ENCODE peak calls at places on chromosomes 2 and 18, in five cellular contexts. E is endothelial cell of umbilical vein, S is GM12878, P is HepG2, U is HCT116. Y is an unnamed sample.
A peak's percentile ranks its signal among the peaks of the same experiment; 100 is the strongest.

GRCh38 chr2:158676696-158677095 is 118.4 kb upstream of the DAPL1 start:
- DNase-seq in E (no peak), S (no peak), P (no peak), U (no peak), Y (no peak)

GRCh38 chr2:219531639-219532377 is 11.8 kb downstream of the CHPF start:
- DNase-seq in E (no peak), S (no peak), P (no peak), U (no peak), Y (no peak)

GRCh38 chr18:36492604-36493329 is 195.3 kb downstream of the FHOD3 start:
- DNase-seq in E (no peak), S (no peak), P (no peak), U (no peak), Y (no peak)

GRCh38 chr2:158460632-158461297 is 4.0 kb downstream of the PKP4 start:
- DNase-seq in E (peak; percentile 23), S (no peak), P (peak; percentile 14), U (no peak), Y (no peak)

GRCh38 chr2:235968616-235969324 is 199.4 kb downstream of the GBX2 start:
- DNase-seq in E (no peak), S (no peak), P (no peak), U (no peak), Y (no peak)

GRCh38 chr2:111226797-111227700 is 106.3 kb downstream of the BCL2L11 start:
- DNase-seq in E (no peak), S (no peak), P (no peak), U (no peak), Y (peak; percentile 69)

GRCh38 chr2:37506407-37507068 is 162.1 kb downstream of the QPCT start:
- DNase-seq in E (no peak), S (no peak), P (no peak), U (no peak), Y (peak; percentile 51)

GRCh38 chr18:43780782-43781340 is 503.6 kb upstream of the SYT4 start:
- DNase-seq in E (no peak), S (no peak), P (no peak), U (no peak), Y (no peak)

GRCh38 chr2:142918624-142919023 is 41.2 kb downstream of the KYNU start:
- DNase-seq in E (no peak), S (no peak), P (no peak), U (no peak), Y (no peak)

GRCh38 chr2:127421871-127422618 is 3.8 kb downstream of the PROC start:
- DNase-seq in E (no peak), S (no peak), P (no peak), U (no peak), Y (no peak)

GRCh38 chr18:9333441-9334350 is 877 bp upstream of the TWSG1 start:
- DNase-seq in E (peak; percentile 86), S (no peak), P (no peak), U (no peak), Y (no peak)

GRCh38 chr18:77067315-77068061 is 65.1 kb downstream of the MBP start:
- DNase-seq in E (peak; percentile 86), S (peak; percentile 59), P (peak; percentile 34), U (peak; percentile 75), Y (no peak)

GRCh38 chr2:133777607-133778006 is 209.3 kb upstream of the NCKAP5 start:
- DNase-seq in E (no peak), S (no peak), P (no peak), U (peak; percentile 8), Y (no peak)

GRCh38 chr18:36589857-36590543 is 238.8 kb downstream of the TPGS2 start:
- DNase-seq in E (no peak), S (no peak), P (no peak), U (no peak), Y (no peak)

GRCh38 chr2:229943171-229943570 is 20.9 kb downstream of the FBXO36 start:
- DNase-seq in E (no peak), S (no peak), P (no peak), U (no peak), Y (no peak)

GRCh38 chr2:170493698-170494097 is 221.4 kb upstream of the SP5 start:
- DNase-seq in E (no peak), S (no peak), P (no peak), U (no peak), Y (no peak)

GRCh38 chr18:37309059-37309458 is 256.5 kb downstream of the CELF4 start:
- DNase-seq in E (no peak), S (no peak), P (peak; percentile 35), U (no peak), Y (no peak)

GRCh38 chr2:19982268-19982667 is 7.6 kb downstream of the WDR35 start:
- DNase-seq in E (peak; percentile 27), S (no peak), P (peak; percentile 12), U (no peak), Y (no peak)

GRCh38 chr2:17793803-17794349 is 22.4 kb upstream of the MSGN1 start:
- DNase-seq in E (no peak), S (no peak), P (no peak), U (no peak), Y (no peak)

GRCh38 chr18:27135504-27136207 is 49.5 kb downstream of the CHST9 start:
- DNase-seq in E (no peak), S (no peak), P (no peak), U (no peak), Y (no peak)

GRCh38 chr18:33854086-33854826 is 276.2 kb downstream of the ASXL3 start:
- DNase-seq in E (no peak), S (no peak), P (no peak), U (no peak), Y (no peak)

GRCh38 chr2:128366746-128367511 is 48.3 kb upstream of the HS6ST1 start:
- DNase-seq in E (no peak), S (no peak), P (no peak), U (no peak), Y (no peak)

GRCh38 chr2:146944601-146945000 is 900.2 kb upstream of the ACVR2A start:
- DNase-seq in E (no peak), S (no peak), P (no peak), U (no peak), Y (no peak)

GRCh38 chr2:72497761-72498160 is 328.1 kb downstream of the EXOC6B start:
- DNase-seq in E (no peak), S (no peak), P (no peak), U (no peak), Y (no peak)

GRCh38 chr2:220533485-220533884 is 906.1 kb downstream of the SLC4A3 start:
- DNase-seq in E (no peak), S (peak; percentile 1), P (peak; percentile 32), U (peak; percentile 21), Y (peak; percentile 34)

GRCh38 chr2:31528823-31529222 is 51.9 kb downstream of the SRD5A2 start:
- DNase-seq in E (no peak), S (no peak), P (no peak), U (no peak), Y (no peak)

GRCh38 chr2:235776531-235776930 is 282.7 kb downstream of the AGAP1 start:
- DNase-seq in E (no peak), S (no peak), P (no peak), U (no peak), Y (no peak)

GRCh38 chr2:240249423-240250149 is 109.1 kb upstream of the OTOS start:
- DNase-seq in E (no peak), S (no peak), P (peak; percentile 38), U (no peak), Y (no peak)

GRCh38 chr2:182077451-182078142 is 91.9 kb downstream of the PPP1R1C start:
- DNase-seq in E (peak; percentile 84), S (no peak), P (peak; percentile 79), U (peak; percentile 81), Y (peak; percentile 93)

GRCh38 chr2:195563857-195564512 is 93.0 kb upstream of the SLC39A10 start:
- DNase-seq in E (no peak), S (no peak), P (no peak), U (no peak), Y (no peak)

GRCh38 chr2:120341977-120342376 is 4.0 kb upstream of the INHBB start:
- DNase-seq in E (no peak), S (no peak), P (no peak), U (no peak), Y (no peak)

DNA sequence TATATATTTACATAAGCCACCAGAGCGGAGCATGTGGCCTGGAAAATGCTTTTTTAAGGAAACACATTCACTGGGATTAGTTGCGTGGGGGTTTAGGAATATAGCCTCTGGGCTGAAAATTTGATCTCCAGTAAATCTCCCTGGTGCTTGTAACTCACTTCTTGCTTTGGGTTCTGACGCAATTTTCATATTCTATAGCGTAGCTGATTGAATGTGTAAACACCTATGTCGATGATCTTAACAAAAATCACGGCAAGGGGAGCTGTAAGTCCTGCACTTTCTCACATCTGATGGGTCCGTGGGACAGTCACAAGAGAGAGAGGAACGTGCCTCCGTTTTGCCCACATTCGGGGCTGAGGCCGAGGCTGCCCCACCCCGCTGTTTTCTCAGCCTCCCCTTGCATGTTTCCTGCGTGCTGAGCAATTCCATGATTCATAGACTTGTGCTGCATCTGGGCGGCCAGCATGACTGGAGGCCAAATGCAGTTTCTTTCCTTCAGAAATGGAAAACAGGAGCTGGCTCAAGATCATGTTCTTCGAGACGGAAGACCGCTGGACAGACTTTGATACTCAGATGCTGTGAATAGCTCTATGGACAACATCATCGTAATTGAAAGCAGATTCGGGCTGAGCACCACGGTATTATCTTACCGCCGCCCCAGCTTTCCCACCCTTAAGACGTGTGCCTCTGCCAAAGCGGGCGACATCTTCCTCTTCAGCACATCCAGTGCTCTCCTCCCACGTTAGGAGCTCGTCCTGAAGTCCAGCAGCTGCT is 109.2 kb downstream of the TMEM18 start:
- DNase-seq in E (no peak), S (no peak), P (no peak), U (no peak), Y (peak; percentile 22)
- H3K9me3 ChIP-seq in E (peaks cover 5% of the 10 kb centered on the region), S (no peaks in the 10 kb centered on the region), P (no peaks in the 10 kb centered on the region), U (no peaks in the 10 kb centered on the region), Y (no peaks in the 10 kb centered on the region)

GRCh38 chr18:75211721-75212625 is 1.4 kb downstream of the TSHZ1 start:
- DNase-seq in E (peak; percentile 56), S (no peak), P (peak; percentile 9), U (no peak), Y (no peak)
- H3K9ac ChIP-seq in E (peak overlapping the region; percentile 48), S (peak overlapping the region; percentile 69), P (peak overlapping the region; percentile 72), U (peak overlapping the region; percentile 61), Y (no peak overlapping the region)

GRCh38 chr2:241344925-241345651 is 11.0 kb upstream of the FARP2 start:
- DNase-seq in E (no peak), S (no peak), P (no peak), U (no peak), Y (no peak)

GRCh38 chr2:241339839-241340471 is 16.1 kb upstream of the FARP2 start:
- DNase-seq in E (no peak), S (no peak), P (no peak), U (no peak), Y (no peak)

GRCh38 chr2:241334813-241335212 is 19.1 kb downstream of the SEPTIN2 start:
- DNase-seq in E (no peak), S (no peak), P (no peak), U (no peak), Y (no peak)

DNA sequence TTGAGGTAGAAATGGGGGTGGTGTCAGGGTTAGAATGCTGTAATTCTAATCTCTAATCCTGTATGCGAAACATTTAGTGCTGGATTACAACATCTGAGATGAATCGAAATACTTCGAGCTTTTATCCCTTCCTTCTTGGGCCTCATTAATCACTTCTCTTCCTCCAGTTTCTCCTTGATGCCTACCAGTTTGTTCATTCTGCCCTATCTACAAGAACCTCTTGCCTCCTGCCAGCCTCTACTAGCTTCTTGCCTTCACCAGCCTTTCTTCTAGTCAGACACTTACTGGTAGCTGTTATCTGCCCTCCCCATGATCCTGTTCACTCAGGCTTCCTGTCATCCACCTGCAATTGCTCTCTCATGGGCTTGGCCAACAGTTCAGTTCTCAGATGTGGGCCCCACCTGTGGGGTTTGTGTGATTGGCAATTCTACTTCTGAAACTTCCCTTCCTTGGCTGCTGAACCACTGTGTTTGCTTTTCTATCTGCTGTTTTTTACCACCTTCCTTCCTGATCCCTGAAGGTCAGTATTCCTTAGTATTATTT is 15.4 kb upstream of the FARP2 start:
- DNase-seq in E (no peak), S (no peak), P (no peak), U (no peak), Y (no peak)
- TF ChIP-seq POLR2AphosphoS5 in E (no peak), S (no peak), P (no peak), U (no peak), Y (no peak)

GRCh38 chr2:168207861-168208260 is 39.5 kb downstream of the STK39 start:
- DNase-seq in E (no peak), S (no peak), P (no peak), U (no peak), Y (no peak)
- H3K9me3 ChIP-seq in E (no peaks in the 10 kb centered on the region), S (no peaks in the 10 kb centered on the region), P (no peaks in the 10 kb centered on the region), U (no peaks in the 10 kb centered on the region), Y (no peaks in the 10 kb centered on the region)